ENCODE peak calls at places on chromosomes 3 and 15, in six cellular contexts. I is IMR-90, E is H9, Q is mesendoderm, O is mesenchymal stem cell, Y is H1. L is an unnamed sample.
A peak's percentile ranks its signal among the peaks of the same experiment; 100 is the strongest.

GRCh38 chr15:58357529-58358476 is 74.0 kb upstream of the LIPC start:
- DNase-seq in Y (no peak), O (peak; percentile 74), Q (peak; percentile 45), I (peak; percentile 76), E (peak; percentile 37), L (no peak)

GRCh38 chr3:174308761-174309160 is 550.4 kb upstream of the NAALADL2 start:
- DNase-seq in I (no peak), Q (no peak), Y (no peak), E (no peak), O (no peak), L (no peak)

GRCh38 chr15:75620776-75621536 is 4.6 kb downstream of the SNUPN start:
- DNase-seq in Y (no peak), I (peak; percentile 89), E (no peak), O (peak; percentile 95), Q (no peak), L (no peak)

GRCh38 chr3:172635588-172635987 is 75.3 kb downstream of the NCEH1 start:
- DNase-seq in I (peak; percentile 60), Q (peak; percentile 54), O (no peak), E (no peak), Y (no peak), L (no peak)

GRCh38 chr3:2861120-2861519 is 249.1 kb downstream of the IL5RA start:
- DNase-seq in O (no peak), Y (no peak), E (no peak), Q (no peak), I (no peak), L (no peak)

GRCh38 chr15:92393994-92394326 is 279 bp downstream of the ST8SIA2 start:
- DNase-seq in I (no peak), Q (peak; percentile 38), Y (no peak), E (no peak), O (no peak), L (peak; percentile 49)

GRCh38 chr15:64354683-64355558 is 1.1 kb downstream of the CSNK1G1 start:
- DNase-seq in Q (peak; percentile 3), E (no peak), I (no peak), O (no peak), Y (no peak), L (peak; percentile 8)

GRCh38 chr3:193987186-193987585 is 148.8 kb upstream of the HES1 start:
- DNase-seq in E (no peak), Y (no peak), Q (no peak), O (no peak), I (no peak), L (no peak)

GRCh38 chr3:108127301-108127988 is 36.6 kb upstream of the CD47 start:
- DNase-seq in O (no peak), Q (peak; percentile 32), E (no peak), Y (no peak), I (no peak), L (no peak)

GRCh38 chr15:29677450-29677849 is 144.8 kb downstream of the TJP1 start:
- DNase-seq in Q (no peak), Y (no peak), E (peak; percentile 15), I (no peak), O (no peak), L (no peak)

GRCh38 chr3:83226751-83227150 is 1465.3 kb upstream of the GBE1 start:
- DNase-seq in E (no peak), I (no peak), Q (no peak), O (no peak), Y (no peak), L (no peak)

GRCh38 chr3:37520802-37521350 is 340.8 kb upstream of the CTDSPL start:
- DNase-seq in O (no peak), Q (no peak), E (no peak), Y (no peak), I (no peak), L (no peak)

GRCh38 chr3:108029466-108029865 is 61.4 kb downstream of the CD47 start:
- DNase-seq in Y (no peak), Q (no peak), O (no peak), E (no peak), I (no peak), L (no peak)

GRCh38 chr3:115554496-115554826 is 68.8 kb upstream of the GAP43 start:
- DNase-seq in Y (peak; percentile 10), I (no peak), Q (no peak), O (no peak), E (no peak), L (no peak)

GRCh38 chr3:115624029-115624645 is 827 bp downstream of the GAP43 start:
- DNase-seq in O (no peak), E (peak; percentile 61), Q (peak; percentile 56), Y (no peak), I (no peak), L (no peak)

GRCh38 chr3:18098960-18099587 is 326.1 kb downstream of the SATB1 start:
- DNase-seq in Q (peak; percentile 93), Y (peak; percentile 71), I (peak; percentile 85), E (peak; percentile 80), O (peak; percentile 50), L (no peak)

GRCh38 chr3:172174396-172175253 is 135.2 kb downstream of the FNDC3B start:
- DNase-seq in Q (peak; percentile 66), O (peak; percentile 58), I (peak; percentile 22), Y (no peak), E (no peak), L (no peak)

GRCh38 chr3:61680617-61681016 is 119.2 kb downstream of the PTPRG start:
- DNase-seq in E (no peak), O (no peak), Q (peak; percentile 45), Y (no peak), I (no peak), L (no peak)

GRCh38 chr15:65660927-65661326 is 39.2 kb downstream of the SLC24A1 start:
- DNase-seq in Q (no peak), E (no peak), I (peak; percentile 70), O (peak; percentile 72), Y (no peak), L (no peak)

GRCh38 chr15:71790081-71790480 is 20.3 kb upstream of the NR2E3 start:
- DNase-seq in I (peak; percentile 41), Y (no peak), Q (no peak), O (peak; percentile 18), E (no peak), L (no peak)

GRCh38 chr15:60120100-60120499 is 116.0 kb downstream of the FOXB1 start:
- DNase-seq in E (peak; percentile 76), I (no peak), Q (peak; percentile 74), Y (no peak), O (no peak), L (no peak)

GRCh38 chr3:7489417-7489816 is 628.5 kb downstream of the GRM7 start:
- DNase-seq in Y (no peak), O (no peak), E (no peak), I (no peak), Q (no peak), L (no peak)

GRCh38 chr3:114741066-114741465 is 406.0 kb downstream of the ZBTB20 start:
- DNase-seq in Q (no peak), E (no peak), Y (no peak), I (peak; percentile 26), O (no peak), L (no peak)

GRCh38 chr15:71760852-71761251 is 49.5 kb upstream of the NR2E3 start:
- DNase-seq in O (no peak), Q (no peak), Y (no peak), I (no peak), E (no peak), L (no peak)

GRCh38 chr3:105827959-105828358 is 40.9 kb downstream of the CBLB start:
- DNase-seq in O (peak; percentile 89), Q (peak; percentile 94), E (peak; percentile 41), I (peak; percentile 90), Y (peak; percentile 23), L (no peak)

GRCh38 chr3:12985148-12985547 is 88.1 kb downstream of the IQSEC1 start:
- DNase-seq in Q (no peak), O (no peak), Y (no peak), E (no peak), I (no peak), L (no peak)

GRCh38 chr3:196193738-196194541 is 17.3 kb downstream of the ZDHHC19 start:
- DNase-seq in I (no peak), E (no peak), O (no peak), Y (no peak), Q (no peak), L (no peak)

GRCh38 chr3:195698325-195699147 is 22.2 kb upstream of the MUC20 start:
- DNase-seq in Y (no peak), E (no peak), Q (peak; percentile 80), I (no peak), O (no peak), L (no peak)

GRCh38 chr15:36844453-36845094 is 255.8 kb downstream of the MEIS2 start:
- DNase-seq in E (no peak), I (peak; percentile 69), O (peak; percentile 63), Q (peak; percentile 10), Y (no peak), L (no peak)
- H2BK15ac ChIP-seq in E (no peak overlapping the region), I (peak overlapping the region; percentile 55), O (no peak overlapping the region), Q (no peak overlapping the region), Y (no peak overlapping the region), L (no peak overlapping the region)

GRCh38 chr15:90124487-90124886 is 22.2 kb upstream of the IDH2 start:
- DNase-seq in E (no peak), Q (no peak), I (no peak), O (no peak), Y (no peak), L (no peak)
- H2BK15ac ChIP-seq in E (no peak overlapping the region), Q (no peak overlapping the region), I (no peak overlapping the region), O (no peak overlapping the region), Y (no peak overlapping the region), L (no peak overlapping the region)

DNA sequence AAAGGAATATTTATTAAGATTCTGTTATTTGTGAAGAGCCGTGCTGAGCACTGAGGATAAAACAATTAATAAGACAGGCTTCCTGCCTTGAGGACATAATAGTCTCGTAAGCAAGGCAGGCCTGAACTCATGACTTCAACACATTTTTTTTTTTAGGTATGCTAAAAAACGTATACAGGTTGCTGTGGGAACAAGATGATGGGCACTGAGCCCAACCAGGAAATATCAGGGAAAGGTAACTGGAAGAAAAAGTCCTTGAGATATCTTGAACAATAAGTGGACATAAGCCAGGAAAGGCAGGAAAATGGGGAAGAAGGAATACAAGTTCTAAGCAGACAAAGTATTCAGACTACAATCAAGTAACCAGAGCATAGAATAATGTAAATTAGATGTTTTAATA is 26.1 kb downstream of the CERS3 start:
- DNase-seq in E (no peak), I (no peak), Y (no peak), Q (no peak), O (no peak), L (no peak)
- H2BK15ac ChIP-seq in E (no peak overlapping the region), I (no peak overlapping the region), Y (no peak overlapping the region), Q (no peak overlapping the region), O (no peak overlapping the region), L (no peak overlapping the region)

DNA sequence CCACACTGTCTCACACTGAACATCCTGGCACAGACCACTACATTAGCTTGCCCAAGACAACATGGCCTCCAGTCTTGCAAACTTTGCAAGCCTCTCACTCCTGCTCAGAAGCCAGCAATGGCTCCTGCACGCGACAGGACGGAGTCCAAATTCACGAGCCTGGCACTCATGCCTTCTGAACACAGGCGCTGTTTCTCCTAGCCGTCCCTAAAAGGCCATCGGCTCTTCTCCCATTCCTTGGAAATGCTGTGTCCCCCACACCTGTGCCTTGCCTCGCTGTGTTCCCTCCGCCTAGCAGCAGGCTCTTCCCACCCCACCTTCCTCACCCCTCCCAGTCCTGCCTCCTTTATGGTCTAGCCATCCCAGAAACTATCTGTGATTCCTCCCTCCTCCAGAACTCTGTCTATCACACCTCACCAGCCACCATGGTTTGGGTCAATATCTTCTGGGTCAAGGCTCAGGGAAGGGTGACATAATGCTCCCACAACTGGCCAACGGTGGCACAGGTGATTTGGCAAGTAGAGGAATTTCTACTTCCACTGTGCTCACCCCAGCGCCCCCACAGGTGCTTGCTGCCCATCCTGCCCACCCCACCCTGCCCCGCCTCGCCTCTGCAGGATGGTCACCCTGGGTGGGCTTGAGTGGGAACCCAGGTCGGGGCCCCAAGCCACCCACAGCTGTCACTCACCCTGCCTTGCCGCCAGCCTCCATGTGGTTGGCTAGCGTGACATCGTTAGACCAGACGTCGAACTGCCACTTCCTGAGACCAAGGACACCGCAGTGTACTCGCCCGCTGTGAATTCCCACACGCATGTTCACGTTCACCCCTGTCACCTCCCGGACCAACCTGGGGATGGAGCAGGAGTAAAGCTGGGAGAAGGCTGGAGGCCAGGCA is 120.7 kb downstream of the ADCY5 start:
- DNase-seq in Q (no peak), I (no peak), Y (no peak), E (no peak), O (no peak), L (no peak)
- H2BK15ac ChIP-seq in Q (no peak overlapping the region), I (no peak overlapping the region), Y (no peak overlapping the region), E (no peak overlapping the region), O (no peak overlapping the region), L (no peak overlapping the region)

L was measured in neuronal stem cell.